ENCODE peak calls at places on chromosomes 5 and 9, in four cellular contexts. V is H1, S is A549, O is astrocyte of the cerebellum. A is an unnamed sample.

GRCh38 chr5:177453852-177454396 is 7.3 kb downstream of the PRR7 start:
- DNase-seq in O (no peak), S (no peak), V (no peak), A (no peak)

GRCh38 chr9:91814681-91815212 is 135.3 kb downstream of the ROR2 start:
- DNase-seq in S (no peak), O (no peak), V (no peak), A (no peak)

GRCh38 chr5:77777911-77778310 is 1.8 kb upstream of the TBCA start:
- DNase-seq in V (no peak), O (no peak), S (no peak), A (no peak)

GRCh38 chr9:135339378-135339973 is 140.1 kb upstream of the PPP1R26 start:
- DNase-seq in O (no peak), V (no peak), S (no peak), A (no peak)

GRCh38 chr5:126884269-126884819 is 107.4 kb downstream of the LMNB1 start:
- DNase-seq in S (peak), V (no peak), O (peak), A (peak)

GRCh38 chr5:34867660-34868059 is 28.7 kb downstream of the TTC23L start:
- DNase-seq in V (no peak), S (no peak), O (no peak), A (no peak)

GRCh38 chr9:131776473-131776872 is 36.6 kb upstream of the RAPGEF1 start:
- DNase-seq in S (peak), O (peak), V (no peak), A (no peak)

GRCh38 chr9:106771618-106772017 is 91.3 kb upstream of the ZNF462 start:
- DNase-seq in V (no peak), O (no peak), S (no peak), A (no peak)

GRCh38 chr9:127458921-127459320 is 7.6 kb downstream of the LRSAM1 start:
- DNase-seq in S (no peak), V (no peak), O (no peak), A (no peak)

GRCh38 chr5:133818031-133818431 is 150.4 kb downstream of the C5orf15 start:
- DNase-seq in O (no peak), S (peak), V (no peak), A (no peak)

GRCh38 chr5:81081461-81081835 is 121.3 kb downstream of the RASGRF2 start:
- DNase-seq in V (no peak), O (peak), S (no peak), A (no peak)

GRCh38 chr9:121498150-121498486 is 1.5 kb downstream of the GGTA1 start:
- DNase-seq in V (no peak), O (peak), S (peak), A (no peak)

GRCh38 chr5:79687911-79688310 is 1.7 kb upstream of the CMYA5 start:
- DNase-seq in O (peak), V (no peak), S (no peak), A (no peak)

GRCh38 chr9:137254624-137255447 is at the start of gene NELFB:
- DNase-seq in V (no peak), O (peak), S (peak), A (no peak)

GRCh38 chr9:127945338-127945737 is 7.7 kb upstream of the DPM2 start:
- DNase-seq in V (no peak), O (no peak), S (no peak), A (no peak)

GRCh38 chr9:10612649-10613398 is at the start of gene PTPRD:
- DNase-seq in S (peak), O (peak), V (peak), A (no peak)

GRCh38 chr5:174843263-174844250 is 119.2 kb downstream of the MSX2 start:
- DNase-seq in S (no peak), O (no peak), V (peak), A (no peak)

GRCh38 chr9:112556497-112557085 is 70.0 kb downstream of the KIAA1958 start:
- DNase-seq in S (peak), V (no peak), O (no peak), A (peak)

GRCh38 chr5:122864400-122864799 is 19.0 kb downstream of the SNX24 start:
- DNase-seq in O (no peak), V (no peak), S (no peak), A (no peak)

GRCh38 chr5:8993031-8993430 is 552.8 kb downstream of the SEMA5A start:
- DNase-seq in O (no peak), S (peak), V (no peak), A (no peak)

GRCh38 chr9:93057024-93057702 is 1.3 kb upstream of the SUSD3 start:
- DNase-seq in V (no peak), S (no peak), O (no peak), A (no peak)

GRCh38 chr9:109806506-109807115 is 26.6 kb downstream of the PALM2AKAP2 start:
- DNase-seq in V (no peak), O (no peak), S (no peak), A (no peak)

GRCh38 chr9:91172329-91172728 is 189.4 kb downstream of the AUH start:
- DNase-seq in V (no peak), O (no peak), S (no peak), A (no peak)

GRCh38 chr5:136191304-136192014 is 1.5 kb downstream of the SMIM32 start:
- DNase-seq in S (no peak), V (no peak), O (no peak), A (no peak)

GRCh38 chr9:98603821-98604383 is 104.8 kb downstream of the GABBR2 start:
- DNase-seq in V (no peak), O (peak), S (no peak), A (no peak)

GRCh38 chr9:98045234-98046160 is 11.0 kb upstream of the NANS start:
- DNase-seq in O (no peak), S (peak), V (no peak), A (no peak)

GRCh38 chr5:119315516-119315949 is 40.3 kb upstream of the TNFAIP8 start:
- DNase-seq in S (peak), O (no peak), V (no peak), A (no peak)

GRCh38 chr5:33649801-33650482 is 209.2 kb downstream of the TARS1 start:
- DNase-seq in V (no peak), O (peak), S (peak), A (peak)

GRCh38 chr5:177040814-177041410 is 18.4 kb downstream of the ZNF346 start:
- DNase-seq in O (peak), V (no peak), S (no peak), A (peak)

GRCh38 chr5:98940586-98940985 is 11.8 kb upstream of the CHD1 start:
- DNase-seq in S (no peak), O (no peak), V (no peak), A (no peak)

GRCh38 chr5:1502737-1503120 is 21.0 kb downstream of the LPCAT1 start:
- DNase-seq in V (no peak), S (no peak), O (no peak), A (no peak)
- H3K4me3 ChIP-seq in V (no peak), S (no peak), O (no peak), A (no peak)

GRCh38 chr5:57302164-57302563 is 128.3 kb downstream of the GPBP1 start:
- DNase-seq in O (no peak), V (no peak), S (peak), A (no peak)
- TF ChIP-seq CTCF in O (no peak), V (no peak), S (peak), A (no peak)

GRCh38 chr9:133484671-133485437 is 6.0 kb upstream of the SLC2A6 start:
- DNase-seq in S (no peak), O (no peak), V (no peak), A (no peak)
- H3K4me3 ChIP-seq in S (no peak), O (no peak), V (no peak), A (no peak)

GRCh38 chr9:4090491-4090890 is 209.4 kb downstream of the GLIS3 start:
- DNase-seq in V (no peak), O (no peak), S (peak), A (no peak)
- TF ChIP-seq CTCF in V (peak), O (no peak), S (no peak), A (no peak)

DNA sequence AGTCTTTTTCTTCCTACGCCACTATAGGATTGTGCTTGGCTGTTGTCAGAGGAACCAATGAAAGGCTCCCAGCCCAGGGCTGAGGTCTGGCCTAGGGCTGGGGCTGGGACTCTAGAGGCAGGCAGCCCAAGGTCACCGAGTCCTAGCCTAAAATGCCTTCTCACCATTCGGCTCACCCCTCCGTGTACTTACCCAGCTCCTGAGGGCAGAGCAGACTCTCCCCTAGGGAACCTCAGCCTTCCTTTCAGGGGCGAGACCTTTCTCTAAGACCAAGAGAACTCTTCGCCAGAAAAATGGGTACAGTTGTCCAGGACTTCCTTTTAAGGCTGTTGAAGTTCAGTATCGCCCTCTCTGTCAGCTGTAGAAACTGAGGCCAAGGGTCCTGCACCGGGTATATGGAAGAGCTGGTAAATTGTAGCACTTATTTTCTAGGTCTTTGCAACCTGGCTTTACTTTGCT is 1.7 kb upstream of the SPRY4 start:
- DNase-seq in S (no peak), V (no peak), O (no peak), A (no peak)
- H3K4me3 ChIP-seq in S (peak), V (peak), O (peak), A (peak)

GRCh38 chr9:13957089-13957488 is 356.9 kb downstream of the NFIB start:
- DNase-seq in S (no peak), O (no peak), V (no peak), A (no peak)
- TF ChIP-seq CTCF in S (no peak), O (no peak), V (no peak), A (no peak)

DNA sequence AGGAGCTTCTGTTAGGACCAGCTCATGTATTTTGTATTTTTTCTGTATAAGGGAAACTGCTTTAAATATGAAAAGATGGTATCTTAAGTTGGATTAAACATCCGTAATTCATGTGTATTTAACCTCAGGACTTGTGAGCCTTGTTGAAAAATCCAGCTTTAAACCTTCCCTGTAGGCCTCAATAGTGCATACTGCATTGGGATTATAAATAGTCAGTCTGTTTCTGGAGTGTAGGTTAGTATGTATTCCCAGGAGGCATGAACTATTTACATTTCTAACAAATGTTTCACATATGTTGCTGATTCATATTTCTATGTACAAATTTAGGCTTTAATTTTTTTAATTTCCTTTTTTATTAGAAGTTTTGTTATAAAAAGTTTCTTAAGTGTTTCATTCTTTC is 137.9 kb upstream of the GRHPR start:
- DNase-seq in O (no peak), S (no peak), V (no peak), A (peak)
- H3K4me3 ChIP-seq in O (no peak), S (peak), V (no peak), A (no peak)

GRCh38 chr9:84945878-84946538 is 276.5 kb downstream of the NTRK2 start:
- DNase-seq in S (no peak), V (no peak), O (no peak), A (no peak)
- TF ChIP-seq CTCF in S (no peak), V (peak), O (no peak), A (no peak)

DNA sequence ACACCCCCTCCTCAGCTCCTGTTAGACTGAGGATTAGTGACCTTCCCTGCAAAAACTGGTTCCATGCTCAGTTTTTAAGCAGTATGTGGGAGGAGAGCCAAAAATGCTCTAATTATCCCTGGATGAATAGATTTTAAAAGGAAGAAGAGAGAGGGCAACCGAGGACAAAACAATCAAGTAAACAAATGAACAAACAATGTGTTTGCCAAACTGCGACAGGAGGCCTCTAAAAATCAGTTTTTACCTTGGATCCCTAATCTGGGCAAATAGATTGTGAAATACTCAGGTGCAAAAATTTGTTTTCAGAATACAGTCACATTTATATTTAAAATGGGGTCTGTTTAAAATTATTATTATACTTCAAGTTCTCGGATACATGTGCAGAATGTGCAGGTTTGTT is 8.5 kb downstream of the TAL2 start:
- DNase-seq in O (no peak), S (no peak), V (no peak), A (no peak)
- H3K4me3 ChIP-seq in O (no peak), S (no peak), V (no peak), A (no peak)